ENCODE peak calls at places on chromosomes 4 and X, in nine cellular contexts. A, M, F, R, H, Z, C, Y and L are unnamed samples.

GRCh38 chrX:18984381-18985185 is 669 bp upstream of the PHKA2 start:
- DNase-seq in Z (peak; percentile 72), C (peak; percentile 75), Y (peak; percentile 82), H (peak; percentile 80), F (peak; percentile 73), R (peak; percentile 87), A (peak; percentile 84), M (peak; percentile 81), L (peak; percentile 92)

GRCh38 chr4:20284990-20285389 is 33.3 kb downstream of the SLIT2 start:
- DNase-seq in M (no peak), A (no peak), C (no peak), Z (no peak), F (no peak), R (no peak), Y (no peak), H (no peak), L (no peak)

GRCh38 chr4:6606465-6607235 is 31.7 kb downstream of the MAN2B2 start:
- DNase-seq in A (no peak), Y (no peak), Z (no peak), H (no peak), F (no peak), R (no peak), M (no peak), C (no peak), L (no peak)

GRCh38 chr4:84579410-84579791 is 3.5 kb upstream of the CDS1 start:
- DNase-seq in Y (no peak), H (no peak), A (no peak), R (no peak), Z (no peak), C (peak; percentile 40), M (no peak), F (no peak), L (no peak)

GRCh38 chr4:182369211-182369610 is 126.0 kb downstream of the TENM3 start:
- DNase-seq in Y (no peak), C (no peak), R (no peak), Z (no peak), H (no peak), M (no peak), A (no peak), F (no peak), L (no peak)

GRCh38 chr4:25098964-25099843 is 61.0 kb downstream of the SEPSECS start:
- DNase-seq in R (peak; percentile 85), H (no peak), M (no peak), Z (no peak), Y (peak; percentile 89), A (peak; percentile 83), C (no peak), F (peak; percentile 90), L (no peak)

GRCh38 chr4:125658773-125659172 is 344.0 kb downstream of the FAT4 start:
- DNase-seq in M (no peak), Y (no peak), C (no peak), F (no peak), R (no peak), Z (no peak), H (no peak), A (no peak), L (no peak)

GRCh38 chr4:167897116-167897515 is 195.2 kb upstream of the ANXA10 start:
- DNase-seq in Y (no peak), F (no peak), C (no peak), R (no peak), H (no peak), A (no peak), Z (no peak), M (peak; percentile 31), L (no peak)

GRCh38 chrX:67544281-67544680 is 460 bp downstream of the AR start:
- DNase-seq in H (no peak), Y (peak; percentile 13), C (no peak), A (no peak), F (no peak), R (peak; percentile 45), M (no peak), Z (no peak), L (peak; percentile 62)

GRCh38 chr4:140222175-140222574 is 68.2 kb upstream of the MAML3 start:
- DNase-seq in F (no peak), C (no peak), H (no peak), R (no peak), A (no peak), Z (no peak), Y (no peak), M (no peak), L (no peak)

GRCh38 chr4:152531479-152531878 is 4.4 kb downstream of the FBXW7 start:
- DNase-seq in A (no peak), Z (no peak), H (no peak), Y (no peak), R (no peak), M (no peak), F (no peak), C (no peak), L (no peak)

GRCh38 chr4:48334236-48334635 is 7.1 kb upstream of the SLAIN2 start:
- DNase-seq in Y (no peak), A (no peak), H (no peak), M (no peak), C (no peak), F (no peak), R (no peak), Z (no peak), L (no peak)

GRCh38 chr4:24363751-24364150 is 220.6 kb downstream of the DHX15 start:
- DNase-seq in Z (no peak), A (no peak), F (no peak), H (no peak), C (no peak), Y (no peak), R (no peak), M (no peak), L (no peak)

GRCh38 chr4:88010921-88011320 is 3.5 kb downstream of the PKD2 start:
- DNase-seq in Y (no peak), F (no peak), C (no peak), A (no peak), R (no peak), M (no peak), Z (no peak), H (no peak), L (no peak)

GRCh38 chrX:139844163-139844562 is 88.7 kb downstream of the ATP11C start:
- DNase-seq in F (no peak), R (no peak), A (no peak), Z (no peak), M (no peak), H (no peak), C (no peak), Y (no peak), L (no peak)

GRCh38 chr4:177008836-177009501 is 216.2 kb upstream of the VEGFC start:
- DNase-seq in R (no peak), Z (no peak), Y (no peak), C (no peak), F (no peak), H (no peak), A (no peak), M (no peak), L (no peak)
- TF ChIP-seq CTCF in R (no peak), Z (no peak), Y (no peak), C (no peak), F (no peak), H (no peak), A (no peak), M (no peak), L (no peak)

GRCh38 chr4:141605425-141605856 is 30.9 kb upstream of the IL15 start:
- DNase-seq in Z (no peak), H (no peak), A (no peak), F (no peak), M (no peak), Y (no peak), C (no peak), R (no peak), L (no peak)
- H3K36me3 ChIP-seq in Z (no peaks in the 10 kb centered on the region), H (no peaks in the 10 kb centered on the region), A (no peaks in the 10 kb centered on the region), F (no peaks in the 10 kb centered on the region), M (no peaks in the 10 kb centered on the region), Y (no peaks in the 10 kb centered on the region), C (no peaks in the 10 kb centered on the region), R (no peaks in the 10 kb centered on the region), L (no peaks in the 10 kb centered on the region)

DNA sequence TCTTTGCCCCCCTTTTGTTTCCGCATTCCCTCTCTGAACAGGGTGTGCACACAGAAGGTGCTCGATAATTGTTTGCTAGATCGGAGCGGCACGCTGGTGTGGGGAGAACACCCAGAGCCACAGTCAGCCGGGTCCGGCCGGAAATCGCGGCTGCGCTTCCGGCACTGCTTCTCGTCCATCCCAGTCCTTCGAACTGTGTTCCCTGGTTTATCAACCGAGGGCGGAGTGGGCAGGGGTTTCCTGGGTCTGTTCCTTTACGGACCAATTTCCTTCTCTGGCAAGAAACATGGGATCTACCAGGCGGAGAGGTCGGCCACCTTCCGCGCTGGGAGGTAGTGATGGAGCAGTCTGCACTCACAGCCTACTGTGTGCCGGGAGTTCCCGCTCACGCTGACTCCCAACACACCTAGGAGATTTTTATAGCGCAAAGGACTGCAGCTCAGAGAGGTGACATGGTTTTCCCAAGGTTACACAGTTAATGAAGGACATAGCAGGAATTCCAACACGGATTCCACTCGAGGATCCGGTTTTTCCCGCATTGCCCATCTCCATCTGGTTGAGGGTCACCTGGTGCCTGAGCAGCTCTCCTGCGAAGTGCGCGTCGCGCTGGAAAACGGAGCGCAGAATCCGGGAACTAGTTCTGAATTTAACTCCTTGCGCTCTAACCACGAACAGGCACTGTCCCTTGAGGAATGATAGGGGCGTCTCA is 6.8 kb downstream of the MSX1 start:
- DNase-seq in C (no peak), F (no peak), M (peak; percentile 65), Y (no peak), H (no peak), A (no peak), Z (no peak), R (no peak), L (no peak)
- H3K4me3 ChIP-seq in C (peak overlapping the region; percentile 10), F (peak overlapping the region; percentile 39), M (peak overlapping the region; percentile 55), Y (no peak overlapping the region), H (no peak overlapping the region), A (peak overlapping the region; percentile 43), Z (no peak overlapping the region), R (peak overlapping the region; percentile 2), L (peak overlapping the region; percentile 6)

GRCh38 chrX:86171366-86171765 is 23.1 kb downstream of the DACH2 start:
- DNase-seq in M (peak; percentile 33), F (no peak), A (no peak), H (no peak), C (no peak), Z (no peak), R (no peak), Y (peak; percentile 25), L (no peak)
- TF ChIP-seq CTCF in M (peak; percentile 76), F (no peak), A (no peak), H (no peak), C (no peak), Z (peak; percentile 55), R (no peak), Y (peak; percentile 36), L (peak; percentile 10)

GRCh38 chr4:1823545-1823932 is 30.4 kb downstream of the FGFR3 start:
- DNase-seq in Y (no peak), H (no peak), M (no peak), Z (no peak), A (no peak), R (no peak), C (no peak), F (no peak), L (no peak)

GRCh38 chr4:1824746-1825145 is 31.2 kb downstream of the LETM1 start:
- DNase-seq in F (no peak), Z (no peak), Y (no peak), H (no peak), R (no peak), A (no peak), C (no peak), M (no peak), L (no peak)

GRCh38 chr4:1822568-1823544 is 29.8 kb downstream of the FGFR3 start:
- DNase-seq in A (no peak), Z (no peak), C (no peak), M (no peak), Y (no peak), F (no peak), H (no peak), R (no peak), L (no peak)

GRCh38 chr4:1826531-1827350 is 29.2 kb downstream of the LETM1 start:
- DNase-seq in A (no peak), Y (no peak), H (no peak), M (no peak), R (no peak), Z (no peak), C (no peak), F (no peak), L (no peak)

GRCh38 chr4:1825326-1825725 is 30.6 kb downstream of the LETM1 start:
- DNase-seq in Y (no peak), M (no peak), H (no peak), R (no peak), C (no peak), Z (no peak), F (no peak), A (no peak), L (no peak)
- H3K36me3 ChIP-seq in Y (peaks cover 54% of the 10 kb centered on the region), M (peaks cover 72% of the 10 kb centered on the region), H (peaks cover 23% of the 10 kb centered on the region), R (no peaks in the 10 kb centered on the region), C (no peaks in the 10 kb centered on the region), Z (no peaks in the 10 kb centered on the region), F (peaks cover 62% of the 10 kb centered on the region), A (no peaks in the 10 kb centered on the region), L (peaks cover 58% of the 10 kb centered on the region)